ENCODE peak calls at places on chromosomes 6 and 20, in six cellular contexts. One of them, this sample, is unnamed.

GRCh38 chr6:169162968-169163903 is 90.4 kb downstream of the THBS2 start:
- DNase-seq in HEK293T: no peak
- DNase-seq in stimulated activated CD4-positive, alpha-beta T cell treated with anti-CD3 and anti-CD28 coated beads, Interleukin-4, amount 100 ng/mL, for 1 hour: no peak
- DNase-seq in NCI-H69: no peak
- DNase-seq in NCI-H774: no peak
- DNase-seq in fibroblast of lung: peak; percentile 97
- DNase-seq in this sample: peak; percentile 46

GRCh38 chr6:14673201-14673600 is 555.6 kb downstream of the CD83 start:
- DNase-seq in HEK293T: no peak
- DNase-seq in stimulated activated CD4-positive, alpha-beta T cell treated with anti-CD3 and anti-CD28 coated beads, Interleukin-4, amount 100 ng/mL, for 1 hour: no peak
- DNase-seq in NCI-H69: no peak
- DNase-seq in NCI-H774: no peak
- DNase-seq in fibroblast of lung: no peak
- DNase-seq in this sample: no peak

GRCh38 chr6:14129572-14129971 is 12.0 kb downstream of the CD83 start:
- DNase-seq in HEK293T: peak; percentile 74
- DNase-seq in stimulated activated CD4-positive, alpha-beta T cell treated with anti-CD3 and anti-CD28 coated beads, Interleukin-4, amount 100 ng/mL, for 1 hour: no peak
- DNase-seq in NCI-H69: peak; percentile 84
- DNase-seq in NCI-H774: no peak
- DNase-seq in fibroblast of lung: peak; percentile 82
- DNase-seq in this sample: peak; percentile 46

GRCh38 chr6:2197177-2197671 is 48.2 kb downstream of the GMDS start:
- DNase-seq in HEK293T: no peak
- DNase-seq in stimulated activated CD4-positive, alpha-beta T cell treated with anti-CD3 and anti-CD28 coated beads, Interleukin-4, amount 100 ng/mL, for 1 hour: no peak
- DNase-seq in NCI-H69: no peak
- DNase-seq in NCI-H774: no peak
- DNase-seq in fibroblast of lung: peak; percentile 44
- DNase-seq in this sample: no peak

GRCh38 chr6:163349001-163349680 is 65.4 kb upstream of the QKI start:
- DNase-seq in HEK293T: no peak
- DNase-seq in stimulated activated CD4-positive, alpha-beta T cell treated with anti-CD3 and anti-CD28 coated beads, Interleukin-4, amount 100 ng/mL, for 1 hour: no peak
- DNase-seq in NCI-H69: no peak
- DNase-seq in NCI-H774: no peak
- DNase-seq in fibroblast of lung: no peak
- DNase-seq in this sample: no peak

GRCh38 chr20:12966468-12967085 is 42.2 kb upstream of the SPTLC3 start:
- DNase-seq in HEK293T: no peak
- DNase-seq in stimulated activated CD4-positive, alpha-beta T cell treated with anti-CD3 and anti-CD28 coated beads, Interleukin-4, amount 100 ng/mL, for 1 hour: no peak
- DNase-seq in NCI-H69: peak; percentile 45
- DNase-seq in NCI-H774: no peak
- DNase-seq in fibroblast of lung: peak; percentile 76
- DNase-seq in this sample: peak; percentile 9

GRCh38 chr6:143805832-143806281 is 37.3 kb upstream of the LTV1 start:
- DNase-seq in HEK293T: no peak
- DNase-seq in stimulated activated CD4-positive, alpha-beta T cell treated with anti-CD3 and anti-CD28 coated beads, Interleukin-4, amount 100 ng/mL, for 1 hour: no peak
- DNase-seq in NCI-H69: no peak
- DNase-seq in NCI-H774: no peak
- DNase-seq in fibroblast of lung: peak; percentile 60
- DNase-seq in this sample: no peak

GRCh38 chr6:131918650-131919355 is 32.4 kb downstream of the CCN2 start:
- DNase-seq in HEK293T: no peak
- DNase-seq in stimulated activated CD4-positive, alpha-beta T cell treated with anti-CD3 and anti-CD28 coated beads, Interleukin-4, amount 100 ng/mL, for 1 hour: no peak
- DNase-seq in NCI-H69: no peak
- DNase-seq in NCI-H774: no peak
- DNase-seq in fibroblast of lung: no peak
- DNase-seq in this sample: no peak

GRCh38 chr6:12538881-12539357 is 177.6 kb upstream of the PHACTR1 start:
- DNase-seq in HEK293T: no peak
- DNase-seq in stimulated activated CD4-positive, alpha-beta T cell treated with anti-CD3 and anti-CD28 coated beads, Interleukin-4, amount 100 ng/mL, for 1 hour: no peak
- DNase-seq in NCI-H69: no peak
- DNase-seq in NCI-H774: no peak
- DNase-seq in fibroblast of lung: no peak
- DNase-seq in this sample: no peak

GRCh38 chr6:132084811-132085509 is 133.8 kb upstream of the CCN2 start:
- DNase-seq in HEK293T: no peak
- DNase-seq in stimulated activated CD4-positive, alpha-beta T cell treated with anti-CD3 and anti-CD28 coated beads, Interleukin-4, amount 100 ng/mL, for 1 hour: no peak
- DNase-seq in NCI-H69: no peak
- DNase-seq in NCI-H774: no peak
- DNase-seq in fibroblast of lung: peak; percentile 85
- DNase-seq in this sample: no peak

GRCh38 chr6:144908004-144908403 is 622.9 kb downstream of the UTRN start:
- DNase-seq in HEK293T: no peak
- DNase-seq in stimulated activated CD4-positive, alpha-beta T cell treated with anti-CD3 and anti-CD28 coated beads, Interleukin-4, amount 100 ng/mL, for 1 hour: no peak
- DNase-seq in NCI-H69: no peak
- DNase-seq in NCI-H774: no peak
- DNase-seq in fibroblast of lung: peak; percentile 76
- DNase-seq in this sample: no peak